ENCODE peak calls at places on chromosome 22, in ten cellular contexts. K is psoas muscle; N is fibroblast of lung; T is GM23338; O is GM23248; L is body of pancreas; V is IMR-90; I is CD8-positive, alpha-beta T cell; S is thoracic aorta; X is HL-60. Y is an unnamed sample.

GRCh38 chr22:24525416-24526037 is 29.4 kb downstream of the GUCD1 start:
- DNase-seq in V (peak), K (peak), I (peak), L (peak), T (peak), O (peak), S (peak), X (peak), N (peak), Y (peak)

GRCh38 chr22:29112680-29113079 is 39.8 kb downstream of the KREMEN1 start:
- DNase-seq in T (no peak), N (no peak), L (no peak), O (peak), I (no peak), V (peak), K (no peak), S (no peak), X (no peak), Y (no peak)

GRCh38 chr22:46454910-46455269 is 82.5 kb downstream of the CELSR1 start:
- DNase-seq in T (no peak), N (peak), O (no peak), K (no peak), X (no peak), S (no peak), L (no peak), I (no peak), V (peak), Y (no peak)

GRCh38 chr22:37647317-37647716 is 7.8 kb downstream of the SH3BP1 start:
- DNase-seq in X (no peak), N (no peak), L (no peak), I (no peak), S (no peak), T (no peak), O (no peak), K (no peak), V (no peak), Y (no peak)

GRCh38 chr22:42581762-42582716 is 28.3 kb downstream of the SERHL2 start:
- DNase-seq in S (peak), I (peak), L (peak), X (peak), V (peak), K (peak), T (peak), N (peak), O (peak), Y (peak)

GRCh38 chr22:24819941-24820461 is 14.0 kb downstream of the SGSM1 start:
- DNase-seq in L (peak), I (no peak), N (no peak), K (no peak), X (no peak), V (no peak), O (peak), T (no peak), S (no peak), Y (no peak)

GRCh38 chr22:46974631-46975585 is 212.5 kb downstream of the TBC1D22A start:
- DNase-seq in O (no peak), L (no peak), I (no peak), X (no peak), V (no peak), T (no peak), S (no peak), K (no peak), N (no peak), Y (no peak)

GRCh38 chr22:29458551-29458950 is 20.2 kb downstream of the RFPL1 start:
- DNase-seq in S (no peak), I (no peak), L (no peak), T (no peak), V (no peak), O (no peak), N (no peak), X (no peak), K (no peak), Y (no peak)

GRCh38 chr22:31040542-31041398 is 40.3 kb upstream of the SMTN start:
- DNase-seq in L (no peak), K (no peak), N (no peak), T (no peak), X (no peak), O (no peak), S (no peak), I (no peak), V (no peak), Y (no peak)

GRCh38 chr22:36253523-36254490 is 874 bp downstream of the APOL1 start:
- DNase-seq in O (peak), X (no peak), K (no peak), N (no peak), L (peak), V (no peak), T (no peak), I (no peak), S (no peak), Y (no peak)

GRCh38 chr22:43776081-43776670 is 35.9 kb downstream of the EFCAB6 start:
- DNase-seq in I (no peak), N (no peak), T (no peak), V (peak), L (no peak), S (no peak), K (no peak), O (no peak), X (no peak), Y (no peak)

GRCh38 chr22:43782448-43782847 is 29.7 kb downstream of the EFCAB6 start:
- DNase-seq in V (peak), K (no peak), I (no peak), O (peak), L (no peak), X (no peak), T (no peak), S (no peak), N (peak), Y (no peak)

GRCh38 chr22:43774318-43774717 is 37.8 kb downstream of the EFCAB6 start:
- DNase-seq in I (no peak), V (no peak), S (no peak), X (no peak), T (no peak), N (no peak), L (no peak), K (no peak), O (no peak), Y (no peak)

DNA sequence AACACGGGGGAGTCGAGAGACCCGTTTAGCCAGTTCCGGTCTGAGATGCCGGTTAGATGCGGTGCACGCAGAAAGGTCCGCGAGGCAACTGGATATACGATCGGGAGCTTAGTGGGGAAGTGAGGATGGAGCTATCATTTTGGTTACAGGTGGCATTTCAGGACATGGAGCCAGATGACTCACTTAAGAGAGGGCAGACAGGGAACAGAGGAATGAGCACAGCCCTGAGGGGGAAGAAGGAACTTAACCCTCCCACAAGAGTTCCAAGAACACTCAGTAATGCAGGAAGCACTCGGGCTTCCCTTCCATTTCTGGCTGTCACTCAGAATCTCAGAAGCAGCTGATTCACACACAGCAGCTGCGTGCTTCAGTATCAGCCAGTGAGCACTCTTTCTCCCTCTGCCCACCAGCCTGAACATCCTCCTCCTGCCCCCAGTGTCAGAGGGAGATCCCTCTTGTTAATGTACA is 34.9 kb downstream of the EFCAB6 start:
- DNase-seq in X (no peak), L (no peak), K (no peak), I (no peak), S (no peak), V (peak), T (no peak), N (peak), O (peak), Y (no peak)
- H3K27ac ChIP-seq in X (no peak), L (no peak), K (no peak), I (no peak), S (no peak), V (no peak), T (no peak), N (no peak), O (no peak), Y (no peak)

GRCh38 chr22:49392841-49393510 is 434.7 kb downstream of the BRD1 start:
- DNase-seq in I (no peak), V (no peak), N (no peak), O (no peak), L (no peak), S (no peak), T (no peak), X (no peak), K (no peak), Y (no peak)
- H3K4me3 ChIP-seq in I (no peak), V (no peak), N (no peak), O (no peak), L (no peak), S (no peak), T (no peak), X (no peak), K (no peak), Y (no peak)

GRCh38 chr22:39171623-39172264 is 19.3 kb upstream of the CBX7 start:
- DNase-seq in N (no peak), S (no peak), V (no peak), X (no peak), O (no peak), L (no peak), I (peak), T (peak), K (no peak), Y (no peak)

GRCh38 chr22:39174498-39175120 is 22.1 kb upstream of the CBX7 start:
- DNase-seq in T (peak), I (peak), V (peak), N (peak), L (peak), X (no peak), S (peak), K (peak), O (peak), Y (peak)

GRCh38 chr22:39173787-39174497 is 21.5 kb upstream of the CBX7 start:
- DNase-seq in K (no peak), O (peak), L (no peak), S (no peak), T (no peak), I (peak), V (no peak), N (no peak), X (no peak), Y (peak)

GRCh38 chr22:39170825-39171622 is 18.5 kb upstream of the CBX7 start:
- DNase-seq in S (no peak), V (peak), L (peak), N (peak), K (peak), T (peak), X (peak), O (peak), I (peak), Y (peak)

GRCh38 chr22:39173050-39173706 is 20.7 kb upstream of the CBX7 start:
- DNase-seq in K (no peak), I (no peak), O (no peak), S (no peak), V (no peak), L (no peak), N (no peak), X (no peak), T (no peak), Y (no peak)
- H3K27ac ChIP-seq in K (peak), I (peak), O (no peak), S (no peak), V (peak), L (peak), N (peak), X (no peak), T (peak), Y (peak)

DNA sequence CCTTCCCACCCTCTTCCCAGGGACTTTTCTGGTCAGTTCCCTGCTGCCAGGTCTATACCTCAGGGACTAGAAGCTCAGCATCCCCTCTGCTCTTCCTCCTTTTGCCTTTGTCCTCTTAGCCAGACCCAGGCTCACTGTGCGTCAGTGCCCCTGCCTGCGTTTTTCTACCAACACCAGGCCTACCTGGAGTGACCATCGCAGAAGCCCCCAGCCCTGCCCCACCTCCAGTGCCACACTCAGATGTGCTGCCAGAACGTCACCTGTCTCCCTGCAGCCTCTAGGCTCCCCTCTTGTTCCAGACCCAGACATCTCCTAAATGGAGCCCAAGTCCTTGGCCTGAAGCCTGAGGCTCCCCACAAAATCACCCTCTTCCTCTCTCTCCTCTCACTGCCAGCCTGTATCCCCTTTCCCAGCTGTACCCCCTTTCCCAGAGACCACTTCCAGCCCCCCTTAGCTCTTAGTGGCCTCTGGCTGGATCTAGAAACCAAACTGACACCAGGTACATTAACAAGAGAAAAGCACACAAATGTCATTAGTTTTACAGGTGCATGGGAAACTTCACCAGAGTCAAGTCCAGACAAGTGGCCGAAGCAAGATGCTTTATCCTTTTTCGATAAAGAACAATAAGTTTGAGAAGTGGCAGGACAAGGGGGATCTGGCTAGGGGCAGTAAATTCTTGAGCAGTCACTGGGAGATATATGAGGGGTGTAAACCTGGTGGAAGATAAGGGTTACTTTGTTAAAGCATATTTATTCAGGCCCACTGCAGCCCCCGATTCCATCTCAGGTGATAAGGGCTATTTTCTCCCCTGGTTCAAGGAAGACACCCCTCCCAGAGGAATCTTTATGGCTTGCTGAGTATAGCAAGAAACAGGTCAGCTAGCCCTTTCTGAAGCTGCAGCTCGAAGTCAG is 61.5 kb downstream of the BCR start:
- DNase-seq in V (no peak), K (peak), I (no peak), O (no peak), S (no peak), T (no peak), L (no peak), N (no peak), X (no peak), Y (no peak)
- H3K4me3 ChIP-seq in V (no peak), K (no peak), I (no peak), O (no peak), S (no peak), T (peak), L (no peak), N (no peak), X (no peak), Y (no peak)

DNA sequence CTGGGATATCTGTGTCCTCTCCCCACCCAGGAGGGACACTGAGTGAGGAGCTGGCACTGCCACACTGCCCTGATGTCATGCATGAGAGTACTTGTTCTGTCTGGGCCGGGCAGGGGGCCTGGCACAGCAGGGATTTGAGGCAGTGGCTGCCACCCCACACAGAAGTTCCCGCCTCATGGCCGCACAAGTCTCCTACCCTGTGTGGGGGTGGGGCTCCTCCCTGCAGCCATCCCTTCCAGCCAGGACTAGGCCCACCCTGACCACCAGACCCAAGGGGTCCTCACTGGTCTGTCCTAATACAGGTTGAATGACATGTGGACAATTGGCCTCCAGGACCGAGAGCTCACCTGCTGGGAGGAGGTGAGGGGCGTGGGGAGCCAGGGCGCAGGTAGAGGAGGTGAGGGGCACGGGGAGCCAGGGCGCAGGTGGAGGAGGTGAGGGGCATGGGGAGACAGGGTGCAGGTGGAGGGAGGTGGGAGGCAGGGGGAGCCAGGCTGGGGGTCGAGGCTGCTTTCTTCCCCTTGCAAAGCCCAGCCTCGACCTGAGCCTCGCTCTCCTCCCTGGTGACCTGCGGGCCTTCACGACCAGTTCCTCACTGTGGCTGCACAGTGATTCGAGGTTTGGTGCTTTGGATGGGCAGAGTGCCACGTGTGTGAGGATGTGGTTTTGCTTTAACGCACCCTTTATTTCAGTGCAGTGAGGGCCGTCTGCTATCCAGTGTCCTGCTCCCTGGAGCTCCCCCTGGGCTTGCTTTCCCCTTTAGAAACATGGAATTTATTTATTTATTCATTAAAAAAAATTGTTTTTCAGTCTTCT is 7.4 kb downstream of the LZTR1 start:
- DNase-seq in V (peak), K (no peak), I (no peak), X (no peak), O (no peak), L (no peak), N (peak), S (no peak), T (no peak), Y (no peak)
- H3K27ac ChIP-seq in V (no peak), K (no peak), I (no peak), X (no peak), O (no peak), L (no peak), N (no peak), S (no peak), T (no peak), Y (no peak)

GRCh38 chr22:23102776-23103175 is 32.5 kb downstream of the GNAZ start:
- DNase-seq in T (no peak), V (no peak), K (no peak), S (no peak), I (no peak), L (no peak), O (no peak), X (no peak), N (no peak), Y (no peak)
- H3K4me3 ChIP-seq in T (no peak), V (no peak), K (no peak), S (no peak), I (no peak), L (no peak), O (no peak), X (no peak), N (no peak), Y (no peak)

GRCh38 chr22:22520020-22520656 is at the start of gene ZNF280A:
- DNase-seq in K (peak), X (no peak), V (no peak), L (no peak), O (peak), N (no peak), S (no peak), T (peak), I (no peak), Y (no peak)

GRCh38 chr22:22513619-22514018 is 5.1 kb upstream of the ZNF280B start:
- DNase-seq in S (no peak), T (no peak), I (no peak), O (no peak), V (no peak), L (no peak), K (no peak), X (no peak), N (no peak), Y (no peak)

GRCh38 chr22:22516992-22517391 is 3.1 kb downstream of the ZNF280A start:
- DNase-seq in T (no peak), K (no peak), I (no peak), V (no peak), X (no peak), N (no peak), L (no peak), S (no peak), O (no peak), Y (no peak)

GRCh38 chr22:22519591-22519990 is 479 bp downstream of the ZNF280A start:
- DNase-seq in N (no peak), S (no peak), V (no peak), K (no peak), T (no peak), X (no peak), I (no peak), O (no peak), L (no peak), Y (no peak)

DNA sequence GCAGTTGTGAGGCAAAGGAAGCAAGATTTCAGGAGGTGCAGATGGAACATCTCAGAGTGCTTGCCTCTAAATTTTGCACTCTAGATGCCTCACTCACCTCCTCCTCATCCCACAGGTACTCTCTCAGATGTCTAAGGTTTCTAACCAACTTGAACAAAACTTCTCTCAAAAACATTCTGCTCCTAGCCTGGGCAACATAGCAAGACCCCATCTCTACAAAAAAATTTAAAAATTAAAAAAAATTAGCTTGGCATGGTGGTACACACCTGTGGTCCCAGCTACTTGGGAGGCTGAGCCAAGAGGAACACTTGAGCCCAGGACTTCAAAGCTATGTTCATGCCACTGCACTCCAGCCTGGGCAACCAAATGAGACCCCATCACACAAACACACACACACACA is 4.2 kb downstream of the ZNF280A start:
- DNase-seq in T (no peak), N (no peak), O (no peak), V (no peak), L (no peak), I (no peak), X (no peak), S (no peak), K (no peak), Y (no peak)
- H3K27ac ChIP-seq in T (no peak), N (no peak), O (no peak), V (no peak), L (no peak), I (no peak), X (no peak), S (no peak), K (no peak), Y (no peak)

GRCh38 chr22:17627961-17628303 is 617 bp downstream of the ATP6V1E1 start:
- DNase-seq in S (no peak), I (no peak), T (peak), L (no peak), X (no peak), K (peak), O (peak), V (no peak), N (no peak), Y (no peak)

GRCh38 chr22:17631076-17631565 is 2.6 kb upstream of the ATP6V1E1 start:
- DNase-seq in T (no peak), I (no peak), K (no peak), S (no peak), X (no peak), N (no peak), O (no peak), L (no peak), V (no peak), Y (no peak)

GRCh38 chr22:17629167-17629489 is 579 bp upstream of the ATP6V1E1 start:
- DNase-seq in S (no peak), N (peak), O (peak), L (no peak), K (no peak), V (no peak), X (peak), I (no peak), T (peak), Y (no peak)

GRCh38 chr22:17629646-17630045 is 1.1 kb upstream of the ATP6V1E1 start:
- DNase-seq in N (no peak), L (no peak), O (no peak), K (no peak), X (peak), S (no peak), T (no peak), V (no peak), I (no peak), Y (no peak)

GRCh38 chr22:17628304-17629166 is at the start of gene ATP6V1E1:
- DNase-seq in O (peak), V (peak), X (peak), S (peak), I (peak), N (peak), L (peak), T (peak), K (peak), Y (peak)
- H3K4me3 ChIP-seq in O (peak), V (peak), X (peak), S (peak), I (peak), N (peak), L (peak), T (peak), K (peak), Y (peak)

GRCh38 chr22:50627452-50627913 is 469 bp downstream of the ARSA start:
- DNase-seq in K (no peak), O (peak), I (no peak), X (no peak), T (peak), N (no peak), S (no peak), L (no peak), V (no peak), Y (no peak)

GRCh38 chr22:50626856-50627451 is 998 bp downstream of the ARSA start:
- DNase-seq in S (no peak), N (no peak), T (no peak), O (no peak), K (peak), L (no peak), V (no peak), I (no peak), X (no peak), Y (no peak)

GRCh38 chr22:50630376-50630775 is 2.4 kb upstream of the ARSA start:
- DNase-seq in T (no peak), I (no peak), V (no peak), K (no peak), X (no peak), O (no peak), L (no peak), N (peak), S (no peak), Y (no peak)

GRCh38 chr22:50627914-50628542 is at the start of gene ARSA:
- DNase-seq in K (peak), T (peak), V (peak), N (peak), L (peak), S (no peak), O (peak), I (peak), X (peak), Y (peak)

GRCh38 chr22:50628543-50629134 is 687 bp upstream of the ARSA start:
- DNase-seq in N (no peak), V (no peak), L (no peak), O (no peak), S (no peak), T (no peak), I (no peak), X (no peak), K (no peak), Y (no peak)
- H3K27ac ChIP-seq in N (no peak), V (peak), L (peak), O (no peak), S (peak), T (no peak), I (peak), X (peak), K (peak), Y (peak)